ENCODE peak calls at places on chromosome 5, in four cellular contexts. R is cardiac muscle cell, L is epithelial cell of esophagus, B is nephron progenitor cell. H is an unnamed sample.
A peak's percentile ranks its signal among the peaks of the same experiment; 100 is the strongest.

GRCh38 chr5:88722546-88722945 is 160.4 kb downstream of the MEF2C start:
- DNase-seq in L (no peak), B (peak; percentile 8), R (no peak), H (no peak)

GRCh38 chr5:131282235-131282634 is 18.4 kb downstream of the CDC42SE2 start:
- DNase-seq in B (no peak), R (no peak), L (peak; percentile 81), H (no peak)

GRCh38 chr5:139872052-139872766 is 76.6 kb downstream of the PSD2 start:
- DNase-seq in B (peak; percentile 30), L (no peak), R (no peak), H (no peak)

GRCh38 chr5:2797160-2797559 is 45.7 kb upstream of the IRX2 start:
- DNase-seq in R (no peak), B (no peak), L (no peak), H (no peak)

GRCh38 chr5:68821056-68821455 is 272.8 kb upstream of the SLC30A5 start:
- DNase-seq in L (no peak), B (no peak), R (no peak), H (no peak)

GRCh38 chr5:66987949-66988838 is 208.4 kb downstream of the CD180 start:
- DNase-seq in R (peak; percentile 53), B (no peak), L (peak; percentile 36), H (no peak)

GRCh38 chr5:68285857-68286611 is 70.5 kb downstream of the PIK3R1 start:
- DNase-seq in R (peak; percentile 75), L (peak; percentile 57), B (no peak), H (no peak)

GRCh38 chr5:82863260-82863659 is 213.9 kb downstream of the TMEM167A start:
- DNase-seq in R (peak; percentile 39), L (no peak), B (no peak), H (no peak)

GRCh38 chr5:32038537-32038936 is 135.6 kb downstream of the GOLPH3 start:
- DNase-seq in R (no peak), B (no peak), L (no peak), H (no peak)

GRCh38 chr5:180625125-180625790 is 24.1 kb downstream of the FLT4 start:
- DNase-seq in B (no peak), R (no peak), L (no peak), H (no peak)

GRCh38 chr5:110054240-110054639 is 364.5 kb downstream of the MAN2A1 start:
- DNase-seq in R (peak; percentile 76), B (no peak), L (peak; percentile 88), H (no peak)

GRCh38 chr5:147441191-147441695 is 68.6 kb downstream of the DPYSL3 start:
- DNase-seq in R (no peak), B (no peak), L (no peak), H (no peak)

GRCh38 chr5:31328031-31328430 is 134.5 kb downstream of the CDH6 start:
- DNase-seq in L (no peak), R (no peak), B (no peak), H (no peak)

GRCh38 chr5:80863708-80864107 is 96.5 kb upstream of the RASGRF2 start:
- DNase-seq in R (no peak), B (no peak), L (no peak), H (no peak)

GRCh38 chr5:112548246-112548982 is 129.3 kb upstream of the EPB41L4A start:
- DNase-seq in R (peak; percentile 93), L (peak; percentile 48), B (no peak), H (no peak)

GRCh38 chr5:66820630-66821207 is 224.5 kb downstream of the MAST4 start:
- DNase-seq in L (no peak), R (no peak), B (no peak), H (no peak)

GRCh38 chr5:56328753-56329560 is 95.8 kb upstream of the ANKRD55 start:
- DNase-seq in R (peak; percentile 46), L (peak; percentile 83), B (no peak), H (no peak)

GRCh38 chr5:125464847-125465432 is 718.5 kb upstream of the ZNF608 start:
- DNase-seq in R (no peak), B (no peak), L (no peak), H (no peak)

GRCh38 chr5:78362220-78362619 is 1.8 kb downstream of the SCAMP1 start:
- DNase-seq in L (no peak), R (no peak), B (no peak), H (no peak)

GRCh38 chr5:106121972-106122605 is 1548.6 kb downstream of the EFNA5 start:
- DNase-seq in R (peak; percentile 48), L (peak; percentile 44), B (peak; percentile 54), H (no peak)

GRCh38 chr5:142935014-142935413 is 164.8 kb downstream of the ARHGAP26 start:
- DNase-seq in L (no peak), B (no peak), R (no peak), H (no peak)

DNA sequence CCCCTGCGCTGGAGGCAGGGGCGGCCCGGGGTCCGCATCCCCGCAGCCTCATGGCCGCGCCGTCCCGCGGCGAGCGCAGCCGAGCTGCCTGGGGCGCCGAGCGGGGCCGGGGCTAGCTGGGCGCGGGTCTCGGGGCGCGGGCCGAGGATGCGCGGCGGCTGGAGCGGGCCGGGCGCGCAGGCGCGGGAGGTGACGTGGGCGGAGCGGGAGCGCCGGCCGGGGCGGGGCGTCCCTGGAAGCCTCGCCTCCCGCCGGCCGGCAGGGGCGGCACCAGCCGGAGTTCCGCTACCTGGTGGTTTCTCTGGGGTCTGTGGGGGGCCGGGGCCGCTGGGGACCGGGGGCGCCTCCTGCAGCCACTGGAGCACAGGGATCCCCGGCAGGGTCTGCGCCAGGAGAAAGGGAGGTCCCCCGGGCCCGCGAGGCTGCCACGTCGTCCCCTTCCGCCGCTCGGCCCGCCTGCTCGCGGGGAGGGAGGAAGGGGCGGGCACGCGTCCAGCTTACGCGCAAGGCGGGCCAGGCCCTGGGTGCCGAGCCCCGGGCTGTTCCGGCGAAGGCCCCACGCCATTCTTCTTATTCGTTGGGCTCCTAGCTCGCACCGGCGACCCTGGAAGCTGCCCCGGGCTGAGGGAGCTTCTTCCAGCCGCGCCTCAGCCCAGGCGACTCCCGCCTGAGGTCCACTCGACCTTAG is at the start of gene LPCAT1:
- DNase-seq in L (peak; percentile 74), R (peak; percentile 81), B (peak; percentile 88), H (peak; percentile 61)
- TF ChIP-seq CTCF in L (no peak), R (no peak), B (no peak), H (peak; percentile 39)

GRCh38 chr5:94184870-94185269 is 433.5 kb downstream of the KIAA0825 start:
- DNase-seq in R (no peak), B (no peak), L (no peak), H (no peak)

GRCh38 chr5:94180761-94181160 is 437.6 kb downstream of the KIAA0825 start:
- DNase-seq in L (no peak), B (no peak), R (no peak), H (no peak)

GRCh38 chr5:94181940-94182339 is 436.5 kb downstream of the KIAA0825 start:
- DNase-seq in R (peak; percentile 4), B (no peak), L (peak; percentile 36), H (no peak)
- TF ChIP-seq CTCF in R (peak; percentile 14), B (no peak), L (peak; percentile 42), H (no peak)

GRCh38 chr5:53482717-53483638 is 2.5 kb downstream of the FST start:
- DNase-seq in B (peak; percentile 65), L (peak; percentile 60), R (peak; percentile 55), H (peak; percentile 31)
- TF ChIP-seq CTCF in B (peak; percentile 6), L (peak; percentile 47), R (peak; percentile 53), H (no peak)

GRCh38 chr5:1011226-1011631 is 2.6 kb downstream of the NKD2 start:
- DNase-seq in R (peak; percentile 28), L (peak; percentile 6), B (peak; percentile 56), H (no peak)
- TF ChIP-seq CTCF in R (peak; percentile 38), L (peak; percentile 45), B (peak; percentile 33), H (no peak)

DNA sequence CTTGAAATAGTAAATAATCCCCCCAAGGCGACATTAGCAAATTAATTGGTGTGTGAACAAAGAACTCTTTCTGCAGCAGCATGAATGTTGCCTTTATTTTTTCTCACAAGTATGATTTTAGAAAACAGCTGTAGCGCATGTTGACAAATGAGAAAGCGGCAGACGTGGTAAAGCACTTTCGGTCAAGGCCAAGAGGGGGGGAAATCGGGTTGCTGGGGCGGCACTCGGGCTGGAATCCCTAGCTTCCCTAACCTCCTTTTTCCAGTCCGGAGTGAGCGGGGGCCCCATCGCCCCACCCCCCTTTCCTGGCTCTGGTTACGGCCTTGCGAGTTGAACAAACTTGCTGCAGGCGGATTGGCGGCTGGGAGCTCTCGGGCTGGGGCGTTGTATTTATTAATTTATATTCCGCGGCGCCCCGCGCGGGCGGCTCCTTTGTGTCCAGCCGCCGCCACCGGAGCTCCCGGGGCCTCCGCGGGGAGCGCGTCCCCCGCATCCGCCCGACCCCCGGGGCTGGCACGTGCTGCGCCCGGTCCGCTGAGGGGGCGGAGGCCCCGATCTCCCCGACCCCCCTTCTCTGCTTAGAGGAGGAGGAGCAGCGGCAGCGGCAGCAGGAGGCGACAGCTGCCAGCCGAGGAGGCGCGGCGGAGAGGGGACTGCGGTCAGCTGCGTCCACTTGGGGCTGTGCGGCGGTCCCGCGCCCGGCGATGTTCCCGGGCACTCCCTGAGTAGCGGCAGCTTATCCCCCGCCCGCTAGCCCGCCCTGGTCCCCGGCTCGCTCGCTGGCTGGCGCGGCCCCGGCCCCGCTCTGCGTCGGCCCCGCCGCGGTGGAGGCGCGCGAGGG is at the start of gene RHOBTB3:
- DNase-seq in B (peak; percentile 87), L (peak; percentile 61), R (peak; percentile 98), H (peak; percentile 90)
- TF ChIP-seq CTCF in B (no peak), L (no peak), R (no peak), H (no peak)

DNA sequence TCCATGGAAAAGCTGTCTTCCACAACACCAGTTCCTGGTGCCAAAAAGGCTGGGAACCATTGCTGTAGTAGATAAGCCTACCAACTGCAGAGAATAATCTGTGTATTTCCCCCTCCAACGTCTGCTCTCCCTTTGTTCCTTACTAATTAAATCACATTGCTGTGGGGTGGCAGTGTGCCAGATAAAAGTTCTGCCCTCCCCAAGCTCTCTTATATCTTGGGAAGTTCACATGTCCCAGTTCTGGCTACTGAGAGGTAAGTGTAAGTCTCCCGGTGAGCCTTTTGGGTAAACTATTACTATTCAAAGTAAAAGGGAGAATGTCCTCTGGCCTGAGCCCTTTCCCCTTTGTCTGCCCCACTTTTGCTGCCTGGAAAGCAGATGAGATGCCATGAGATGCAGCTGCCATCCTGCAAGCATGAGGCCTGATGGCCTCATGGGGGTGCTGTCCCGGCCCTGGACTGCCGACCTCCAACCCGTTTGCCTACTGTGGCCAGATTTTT is 14.7 kb downstream of the ENC1 start:
- DNase-seq in L (peak; percentile 45), B (no peak), R (peak; percentile 87), H (no peak)
- TF ChIP-seq CTCF in L (peak; percentile 6), B (no peak), R (peak; percentile 37), H (no peak)

GRCh38 chr5:95379133-95379532 is 12.0 kb upstream of the FAM81B start:
- DNase-seq in L (no peak), R (no peak), B (no peak), H (no peak)
- TF ChIP-seq CTCF in L (no peak), R (no peak), B (no peak), H (no peak)

DNA sequence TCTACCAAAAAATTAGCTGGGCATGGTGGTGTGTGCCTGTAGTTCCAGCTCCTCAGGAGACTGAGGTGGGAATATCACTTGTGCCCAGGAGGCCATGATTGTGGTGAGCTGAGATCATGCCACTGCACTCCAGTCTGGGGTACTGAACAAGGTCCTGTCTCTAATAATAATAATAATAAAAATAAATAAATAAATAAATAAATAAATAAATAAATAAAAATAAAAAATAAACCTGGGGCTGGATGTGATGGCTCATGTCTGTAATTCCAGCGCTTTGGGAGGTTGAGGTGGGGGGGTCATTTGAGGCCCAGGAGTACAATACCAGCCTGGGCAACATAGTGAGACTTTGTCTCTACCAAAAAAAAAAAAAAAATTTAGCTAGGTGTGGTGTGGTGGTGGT is 113.7 kb downstream of the ARHGEF28 start:
- DNase-seq in B (no peak), R (no peak), L (no peak), H (no peak)
- TF ChIP-seq CTCF in B (no peak), R (no peak), L (no peak), H (no peak)

H was measured in uterus.